ENCODE peak calls at places on chromosome 20, in six cellular contexts. P is Ammon's horn, E is EL, O is fibroblast of mammary gland, K is progenitor cell of endocrine pancreas, X is posterior cingulate gyrus. S is an unnamed sample.

GRCh38 chr20:58366016-58366415 is 23.0 kb upstream of the VAPB start:
- DNase-seq in K (no peak), X (no peak), O (no peak), E (no peak), P (no peak), S (no peak)

GRCh38 chr20:44792794-44793193 is 17.6 kb downstream of the RIMS4 start:
- DNase-seq in P (no peak), K (no peak), E (no peak), X (no peak), O (no peak), S (no peak)

GRCh38 chr20:6055981-6056569 is 2.2 kb upstream of the LRRN4 start:
- DNase-seq in P (no peak), O (no peak), X (no peak), K (no peak), E (no peak), S (no peak)

GRCh38 chr20:25739615-25740320 is 43.1 kb upstream of the ZNF337 start:
- DNase-seq in X (no peak), E (peak), P (no peak), K (no peak), O (peak), S (no peak)

GRCh38 chr20:23874747-23875146 is 4.8 kb downstream of the CST5 start:
- DNase-seq in E (no peak), P (peak), O (peak), K (no peak), X (no peak), S (no peak)

GRCh38 chr20:11266571-11266970 is 592.8 kb upstream of the JAG1 start:
- DNase-seq in K (no peak), O (no peak), X (no peak), P (no peak), E (no peak), S (no peak)

GRCh38 chr20:17916365-17916996 is 52.1 kb downstream of the SNX5 start:
- DNase-seq in K (no peak), O (no peak), X (no peak), E (no peak), P (peak), S (no peak)

GRCh38 chr20:40562031-40562430 is 127.0 kb downstream of the MAFB start:
- DNase-seq in O (peak), X (no peak), P (peak), E (peak), K (no peak), S (no peak)

GRCh38 chr20:51534764-51535386 is 7.6 kb downstream of the NFATC2 start:
- DNase-seq in O (no peak), K (no peak), P (peak), X (no peak), E (no peak), S (no peak)

GRCh38 chr20:46171909-46172308 is 53.8 kb downstream of the CD40 start:
- DNase-seq in P (no peak), K (no peak), E (no peak), O (no peak), X (no peak), S (no peak)

GRCh38 chr20:63223121-63223825 is 7.3 kb upstream of the YTHDF1 start:
- DNase-seq in X (peak), E (peak), O (peak), P (peak), K (no peak), S (no peak)

GRCh38 chr20:10239954-10240353 is 21.3 kb downstream of the SNAP25 start:
- DNase-seq in E (peak), K (no peak), O (peak), P (no peak), X (no peak), S (no peak)

GRCh38 chr20:10861619-10862018 is 187.8 kb upstream of the JAG1 start:
- DNase-seq in X (no peak), O (no peak), K (no peak), E (peak), P (no peak), S (peak)

GRCh38 chr20:22006306-22006705 is 300.8 kb downstream of the PAX1 start:
- DNase-seq in O (no peak), K (no peak), P (no peak), E (no peak), X (no peak), S (no peak)

GRCh38 chr20:35866446-35867202 is 87.7 kb downstream of the SCAND1 start:
- DNase-seq in X (no peak), E (peak), P (no peak), K (no peak), O (peak), S (no peak)

GRCh38 chr20:31693987-31694661 is 28.5 kb downstream of the BCL2L1 start:
- DNase-seq in P (no peak), X (no peak), K (no peak), O (no peak), E (no peak), S (no peak)

GRCh38 chr20:57250607-57251343 is 15.7 kb downstream of the BMP7 start:
- DNase-seq in P (no peak), K (no peak), X (no peak), E (no peak), O (no peak), S (no peak)

GRCh38 chr20:50379049-50379990 is 130.9 kb upstream of the PTPN1 start:
- DNase-seq in X (no peak), K (no peak), P (no peak), O (peak), E (peak), S (no peak)

GRCh38 chr20:22617160-22617559 is 32.8 kb upstream of the FOXA2 start:
- DNase-seq in E (no peak), O (no peak), P (no peak), K (no peak), X (no peak), S (no peak)

GRCh38 chr20:47989957-47990356 is 204.7 kb upstream of the SULF2 start:
- DNase-seq in P (no peak), K (no peak), O (no peak), X (no peak), E (no peak), S (no peak)

GRCh38 chr20:62358171-62358719 is 8.9 kb downstream of the LAMA5 start:
- DNase-seq in O (no peak), E (no peak), K (no peak), X (no peak), P (no peak), S (no peak)

GRCh38 chr20:17179840-17180239 is 47.0 kb upstream of the PCSK2 start:
- DNase-seq in P (no peak), K (no peak), E (no peak), X (no peak), O (no peak), S (no peak)